ENCODE peak calls at places on chromosomes 2 and 18, in six cellular contexts. R is neuronal stem cell, I is H9, V is trophoblast cell, E is mesenchymal stem cell, D is H1. O is an unnamed sample.

GRCh38 chr2:235641333-235641732 is 147.5 kb downstream of the AGAP1 start:
- DNase-seq in R (no peak), I (no peak), V (no peak), E (no peak), D (no peak), O (peak)

GRCh38 chr18:21389283-21389682 is 147.3 kb downstream of the GREB1L start:
- DNase-seq in R (no peak), I (no peak), V (no peak), E (no peak), D (no peak), O (no peak)

GRCh38 chr18:23881778-23882177 is 132.8 kb upstream of the TTC39C start:
- DNase-seq in R (no peak), I (no peak), V (no peak), E (no peak), D (no peak), O (no peak)

GRCh38 chr2:11962707-11963358 is 216.4 kb downstream of the LPIN1 start:
- DNase-seq in R (no peak), I (no peak), V (no peak), E (no peak), D (no peak), O (no peak)

GRCh38 chr2:54859997-54860701 is 136.7 kb downstream of the EML6 start:
- DNase-seq in R (no peak), I (no peak), V (peak), E (peak), D (no peak), O (peak)

GRCh38 chr2:227160164-227160563 is 3.8 kb downstream of the COL4A4 start:
- DNase-seq in R (no peak), I (no peak), V (no peak), E (no peak), D (no peak), O (no peak)

GRCh38 chr2:80117401-80117800 is 187.2 kb downstream of the LRRTM1 start:
- DNase-seq in R (no peak), I (no peak), V (no peak), E (no peak), D (no peak), O (peak)

GRCh38 chr18:361100-361732 is 93.4 kb upstream of the THOC1 start:
- DNase-seq in R (no peak), I (no peak), V (no peak), E (no peak), D (no peak), O (no peak)

GRCh38 chr2:208064220-208064951 is 39.1 kb upstream of the PLEKHM3 start:
- DNase-seq in R (no peak), I (no peak), V (no peak), E (peak), D (no peak), O (peak)

DNA sequence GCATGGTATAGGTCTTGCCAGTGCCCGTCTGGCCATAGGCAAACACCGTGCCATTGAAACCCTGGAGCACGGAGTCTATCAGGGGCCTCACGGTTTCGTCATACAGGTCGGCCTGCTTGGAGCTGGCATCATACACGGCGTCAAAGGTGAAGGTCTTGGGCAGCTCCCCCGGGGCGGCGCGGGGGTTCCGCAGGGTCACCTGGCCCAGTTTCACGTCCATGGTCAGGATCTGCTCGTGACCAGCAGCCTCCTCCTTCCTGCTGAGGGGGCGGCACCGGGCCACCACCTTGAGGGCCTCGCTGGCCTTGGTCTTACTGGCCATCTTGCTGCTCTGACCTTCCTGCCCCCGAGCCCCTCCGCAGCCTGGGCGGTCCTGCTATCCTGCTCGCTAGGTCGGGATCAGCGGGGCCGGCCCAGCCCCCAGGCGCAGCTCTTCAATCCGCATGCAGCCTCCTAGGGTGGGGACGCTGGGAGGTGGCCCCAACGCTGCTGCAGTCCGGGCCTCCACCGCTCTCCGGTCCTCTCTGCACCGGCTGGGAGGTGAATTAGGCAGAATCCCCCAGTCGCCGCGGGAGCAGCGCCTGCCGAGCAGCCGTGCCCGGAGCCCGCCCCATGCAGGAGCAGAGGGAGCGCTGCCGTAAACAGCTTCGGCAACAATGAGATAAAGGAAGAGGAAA is 563 bp downstream of the KIF3C start:
- DNase-seq in R (no peak), I (peak), V (peak), E (no peak), D (peak), O (no peak)
- H2AFZ ChIP-seq in R (peak), I (no peak), V (peak), E (peak), D (peak), O (peak)

DNA sequence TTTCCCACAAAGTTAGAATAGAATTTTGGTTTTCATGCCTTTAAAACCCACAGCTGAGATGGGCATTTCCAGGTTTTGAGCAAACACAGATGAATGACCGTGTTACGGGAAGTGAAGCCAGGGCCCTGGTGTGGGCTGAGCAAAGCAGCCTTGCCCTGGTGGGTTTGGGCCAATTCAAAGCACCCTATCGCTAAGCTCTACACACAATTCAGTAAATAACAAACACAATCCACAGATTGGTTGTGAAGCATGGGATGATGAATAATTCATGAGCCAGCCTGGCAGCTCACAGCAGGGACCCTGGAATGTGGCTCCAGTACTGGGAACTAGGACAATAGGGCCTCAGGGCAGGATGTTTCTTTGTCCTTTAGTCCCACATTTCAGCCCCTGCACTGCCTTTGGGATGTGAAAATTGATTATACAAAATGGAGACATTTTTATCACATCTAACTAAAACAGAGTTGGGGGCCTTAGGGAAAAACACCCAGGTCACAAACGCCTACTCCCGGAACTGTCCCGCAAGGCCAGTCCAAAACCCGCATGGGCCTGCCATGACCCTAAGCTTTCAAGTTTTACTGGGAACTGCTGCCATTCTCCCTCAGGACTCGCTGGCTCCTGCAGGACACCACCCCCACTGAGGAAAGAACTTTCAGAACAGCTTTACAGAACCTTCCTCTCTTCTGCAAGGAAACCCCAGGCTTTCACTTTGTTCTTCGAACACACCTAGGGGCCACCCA is 320.2 kb upstream of the HS6ST1 start:
- DNase-seq in R (peak), I (peak), V (no peak), E (no peak), D (peak), O (no peak)
- H3K4ac ChIP-seq in R (no peak), I (peak), V (no peak), E (no peak), D (peak), O (no peak)

GRCh38 chr2:61889212-61889956 is 928 bp upstream of the CCT4 start:
- DNase-seq in R (no peak), I (no peak), V (peak), E (no peak), D (no peak), O (no peak)
- H3K9ac ChIP-seq in R (peak), I (no peak), V (no peak), E (peak), D (no peak), O (no peak)

DNA sequence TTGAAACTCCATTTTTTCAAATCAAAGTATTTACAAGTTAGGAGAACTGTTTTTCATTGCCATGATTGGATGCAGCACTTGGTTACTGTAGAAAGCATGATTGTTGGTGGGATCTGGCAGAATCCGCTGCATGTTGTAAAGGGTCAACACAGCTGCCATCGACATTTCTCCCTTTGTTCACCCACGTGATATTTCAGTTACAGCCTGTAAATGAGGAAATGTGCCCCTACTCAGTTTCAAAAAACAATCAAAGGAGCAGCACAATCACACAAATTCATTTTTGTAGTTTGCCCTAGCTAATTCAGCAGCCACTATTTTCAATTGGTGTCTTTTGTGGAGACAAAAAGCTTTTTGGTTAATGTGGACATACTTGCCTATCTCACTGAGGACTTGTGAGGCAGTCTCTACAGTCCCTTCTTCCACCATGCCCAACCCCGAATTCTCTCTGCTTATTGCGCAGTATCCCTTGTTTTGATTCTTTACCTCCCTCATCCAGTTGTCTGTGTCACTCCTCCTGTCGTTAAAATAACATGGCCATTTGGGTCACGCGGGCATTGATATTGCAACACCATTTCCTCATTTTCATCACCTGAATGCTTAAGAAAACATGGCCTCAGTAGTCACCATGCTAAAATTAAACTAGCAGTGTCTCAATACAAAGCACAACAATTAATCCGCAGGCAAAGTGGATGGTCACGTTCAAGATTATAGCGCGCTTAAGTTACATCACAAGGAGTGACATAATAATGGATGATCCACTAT is 6.4 kb upstream of the PROC start:
- DNase-seq in R (no peak), I (no peak), V (peak), E (no peak), D (no peak), O (no peak)
- H2AFZ ChIP-seq in R (peak), I (no peak), V (no peak), E (no peak), D (peak), O (peak)

DNA sequence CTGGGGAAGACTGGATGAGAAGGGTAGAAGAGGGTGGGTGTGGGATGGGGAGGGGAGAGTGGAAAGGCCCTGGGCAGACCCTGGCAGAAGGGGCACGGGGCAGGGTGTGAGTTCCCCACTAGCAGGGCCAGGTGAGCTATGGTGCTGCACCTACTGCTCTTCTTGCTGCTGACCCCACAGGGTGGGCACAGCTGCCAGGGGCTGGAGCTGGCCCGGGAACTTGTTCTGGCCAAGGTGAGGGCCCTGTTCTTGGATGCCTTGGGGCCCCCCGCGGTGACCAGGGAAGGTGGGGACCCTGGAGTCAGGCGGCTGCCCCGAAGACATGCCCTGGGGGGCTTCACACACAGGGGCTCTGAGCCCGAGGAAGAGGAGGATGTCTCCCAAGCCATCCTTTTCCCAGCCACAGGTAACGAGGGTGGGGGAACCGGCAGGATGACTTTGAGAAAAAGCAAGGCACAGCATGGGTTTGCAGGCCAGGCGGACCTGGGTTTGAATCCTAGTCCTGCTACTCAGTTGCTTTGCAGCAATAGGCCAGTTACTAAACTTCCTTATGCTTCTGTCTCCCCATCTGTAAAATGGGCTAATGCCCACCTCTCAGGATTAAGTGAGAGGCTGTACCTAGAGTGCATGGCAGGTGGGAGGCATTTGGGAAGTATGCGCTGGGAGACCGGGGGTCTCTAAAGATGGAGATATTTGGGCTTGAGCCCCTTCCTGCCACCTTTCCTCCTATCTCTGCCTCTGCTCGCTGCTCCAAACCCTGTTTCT is at the start of gene INHA:
- DNase-seq in R (no peak), I (no peak), V (peak), E (no peak), D (no peak), O (no peak)
- H3K4ac ChIP-seq in R (peak), I (no peak), V (peak), E (peak), D (peak), O (peak)

DNA sequence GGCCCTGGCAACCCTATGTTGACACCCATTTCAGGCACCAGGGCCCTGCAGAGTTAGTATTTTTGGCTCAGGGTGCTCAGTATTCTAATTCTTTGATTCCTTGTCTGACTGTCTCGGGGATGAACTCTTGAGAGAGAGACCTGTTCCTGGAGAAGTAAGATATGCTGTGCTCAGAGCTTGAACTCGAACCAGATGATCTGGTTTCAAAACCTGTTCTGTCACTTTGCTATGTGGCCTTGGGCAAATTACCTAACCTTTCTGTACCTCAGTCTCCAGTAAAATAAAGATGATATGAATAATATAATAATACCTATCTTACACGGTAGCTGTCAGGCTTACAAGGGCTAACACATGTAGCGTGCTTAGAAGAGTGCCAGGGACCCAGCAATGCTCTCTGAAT is 294.2 kb downstream of the DYSF start:
- DNase-seq in R (no peak), I (no peak), V (peak), E (no peak), D (no peak), O (no peak)
- H3K9ac ChIP-seq in R (no peak), I (no peak), V (peak), E (no peak), D (no peak), O (no peak)

DNA sequence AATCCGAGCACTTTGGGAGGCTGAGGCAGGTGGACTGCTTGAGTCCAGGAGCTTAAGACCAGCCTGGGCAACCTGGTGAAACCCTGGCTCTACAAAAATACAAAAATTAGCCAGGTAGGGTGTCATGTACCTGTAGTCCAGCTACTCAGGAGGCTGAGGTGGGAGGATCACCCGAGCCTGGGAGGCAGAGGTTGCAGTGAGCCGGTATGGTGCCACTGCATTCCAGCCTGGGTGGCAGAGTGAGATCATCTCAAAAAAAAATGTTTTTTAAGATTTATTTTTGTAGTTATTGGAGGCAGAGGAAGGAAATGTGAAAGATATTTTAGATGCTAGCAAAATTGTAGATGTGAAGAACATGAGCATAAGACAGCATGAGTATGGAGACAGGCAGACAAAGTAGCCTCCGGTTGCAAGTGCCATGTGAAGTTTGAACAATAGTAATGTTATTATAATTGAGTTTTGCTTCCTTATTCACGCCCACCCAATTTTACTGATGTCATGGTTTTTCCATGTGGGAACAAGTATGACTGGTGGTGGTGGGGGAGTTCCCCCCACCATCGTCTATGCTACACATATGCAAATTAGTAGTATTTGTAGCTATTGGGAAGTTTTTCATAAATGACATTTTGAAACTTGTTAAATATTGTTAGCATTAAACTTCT is 18.0 kb downstream of the REL start:
- DNase-seq in R (no peak), I (no peak), V (no peak), E (no peak), D (no peak), O (no peak)
- H2AFZ ChIP-seq in R (no peak), I (no peak), V (no peak), E (no peak), D (no peak), O (no peak)

GRCh38 chr2:120936476-120937334 is 201.0 kb downstream of the GLI2 start:
- DNase-seq in R (no peak), I (no peak), V (peak), E (peak), D (no peak), O (peak)

GRCh38 chr2:120937736-120938131 is 202.1 kb downstream of the GLI2 start:
- DNase-seq in R (no peak), I (no peak), V (no peak), E (peak), D (no peak), O (peak)

GRCh38 chr2:120940319-120940696 is 204.6 kb downstream of the GLI2 start:
- DNase-seq in R (no peak), I (no peak), V (no peak), E (no peak), D (no peak), O (no peak)

GRCh38 chr2:120939595-120940318 is 204.1 kb downstream of the GLI2 start:
- DNase-seq in R (no peak), I (no peak), V (no peak), E (peak), D (no peak), O (peak)

GRCh38 chr2:120938132-120938771 is 202.6 kb downstream of the GLI2 start:
- DNase-seq in R (no peak), I (no peak), V (no peak), E (peak), D (no peak), O (no peak)
- H3K4ac ChIP-seq in R (no peak), I (no peak), V (no peak), E (peak), D (no peak), O (peak)

DNA sequence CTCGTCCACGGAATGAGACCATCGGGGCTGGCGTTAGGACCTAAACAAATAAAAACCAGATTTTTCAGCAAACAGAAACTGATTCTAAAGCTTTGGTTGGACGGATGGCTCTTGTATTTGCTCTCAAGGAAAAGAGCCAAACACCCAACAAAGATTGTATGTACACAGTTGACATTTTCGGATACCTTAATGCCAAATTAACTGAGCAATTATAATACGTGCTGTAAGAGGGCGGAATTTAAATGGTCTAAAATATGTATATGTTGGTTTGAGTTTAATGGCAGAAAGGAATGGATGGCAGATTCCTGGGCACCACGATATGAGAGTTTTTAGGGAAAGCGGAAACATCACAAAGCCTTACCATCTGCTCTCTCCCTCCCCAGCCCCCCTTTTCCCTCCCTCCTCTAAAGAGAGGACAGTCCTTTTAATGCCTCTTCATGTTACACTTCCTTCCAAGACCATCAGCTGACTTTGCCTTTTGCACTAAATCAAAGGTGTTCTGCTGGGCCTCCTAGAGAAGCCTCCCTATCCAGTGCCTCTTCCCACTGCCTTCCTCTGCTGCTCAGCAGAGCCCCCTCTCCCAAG is 33.2 kb downstream of the STAT1 start:
- DNase-seq in R (no peak), I (no peak), V (no peak), E (no peak), D (no peak), O (no peak)
- H3K9ac ChIP-seq in R (no peak), I (no peak), V (no peak), E (no peak), D (no peak), O (no peak)